ENCODE peak calls at places on chromosomes 12 and 14, in seven cellular contexts. P, S, E, I, N, J and L are unnamed samples.

GRCh38 chr12:67456281-67456918 is 187.2 kb downstream of the CAND1 start:
- DNase-seq in P (no peak), S (no peak), E (peak), I (peak), N (no peak), J (no peak), L (no peak)

GRCh38 chr12:51896236-51896635 is 8.3 kb downstream of the ANKRD33 start:
- DNase-seq in P (no peak), S (no peak), E (no peak), I (no peak), N (no peak), J (no peak), L (no peak)

GRCh38 chr12:113208041-113208934 is 13.0 kb upstream of the TPCN1 start:
- DNase-seq in P (peak), S (no peak), E (peak), I (no peak), N (no peak), J (no peak), L (peak)

GRCh38 chr14:29927596-29928341 is at the start of gene PRKD1:
- DNase-seq in P (no peak), S (no peak), E (peak), I (peak), N (peak), J (peak), L (no peak)

GRCh38 chr14:91035855-91036254 is 24.6 kb downstream of the RPS6KA5 start:
- DNase-seq in P (no peak), S (no peak), E (no peak), I (no peak), N (no peak), J (no peak), L (no peak)

GRCh38 chr14:101503431-101504095 is 57.7 kb upstream of the DIO3 start:
- DNase-seq in P (no peak), S (no peak), E (no peak), I (no peak), N (no peak), J (no peak), L (no peak)

GRCh38 chr12:19431407-19432308 is 7.6 kb upstream of the AEBP2 start:
- DNase-seq in P (no peak), S (no peak), E (peak), I (peak), N (peak), J (peak), L (no peak)

GRCh38 chr14:29637406-29637805 is 290.2 kb downstream of the PRKD1 start:
- DNase-seq in P (no peak), S (no peak), E (peak), I (peak), N (peak), J (no peak), L (no peak)

GRCh38 chr12:501722-502447 is 42.1 kb downstream of the B4GALNT3 start:
- DNase-seq in P (no peak), S (no peak), E (no peak), I (no peak), N (no peak), J (no peak), L (no peak)

GRCh38 chr12:49968431-49968830 is 4.3 kb upstream of the AQP6 start:
- DNase-seq in P (no peak), S (no peak), E (no peak), I (no peak), N (no peak), J (no peak), L (no peak)

GRCh38 chr14:43105305-43105704 is 1401.8 kb downstream of the FSCB start:
- DNase-seq in P (no peak), S (no peak), E (no peak), I (no peak), N (no peak), J (no peak), L (no peak)

GRCh38 chr12:13940466-13940865 is 40.9 kb downstream of the GRIN2B start:
- DNase-seq in P (no peak), S (no peak), E (no peak), I (no peak), N (no peak), J (no peak), L (no peak)

GRCh38 chr12:102900389-102900788 is 16.7 kb downstream of the PAH start:
- DNase-seq in P (no peak), S (no peak), E (no peak), I (no peak), N (no peak), J (no peak), L (no peak)

GRCh38 chr12:12979731-12980259 is 20.3 kb downstream of the HEBP1 start:
- DNase-seq in P (no peak), S (peak), E (peak), I (peak), N (peak), J (no peak), L (no peak)

GRCh38 chr12:110111476-110112334 is 12.5 kb upstream of the IFT81 start:
- DNase-seq in P (no peak), S (no peak), E (no peak), I (no peak), N (no peak), J (no peak), L (no peak)

GRCh38 chr12:49187184-49187583 is 1.7 kb downstream of the TUBA1A start:
- DNase-seq in P (no peak), S (peak), E (peak), I (no peak), N (peak), J (peak), L (no peak)

GRCh38 chr12:127192391-127192790 is 1074.6 kb upstream of the TMEM132C start:
- DNase-seq in P (no peak), S (no peak), E (no peak), I (no peak), N (no peak), J (no peak), L (no peak)

GRCh38 chr12:66409195-66409871 is 107.0 kb downstream of the HELB start:
- DNase-seq in P (peak), S (peak), E (peak), I (peak), N (no peak), J (no peak), L (peak)

GRCh38 chr12:79086546-79086945 is 222.0 kb downstream of the SYT1 start:
- DNase-seq in P (no peak), S (no peak), E (no peak), I (no peak), N (no peak), J (no peak), L (no peak)

GRCh38 chr12:113666223-113666622 is 194.6 kb upstream of the LHX5 start:
- DNase-seq in P (no peak), S (no peak), E (no peak), I (no peak), N (no peak), J (no peak), L (no peak)

GRCh38 chr12:67515679-67516363 is 132.7 kb upstream of the DYRK2 start:
- DNase-seq in P (peak), S (no peak), E (no peak), I (no peak), N (no peak), J (no peak), L (peak)

GRCh38 chr14:77642407-77642806 is 26.0 kb upstream of the SPTLC2 start:
- DNase-seq in P (no peak), S (no peak), E (no peak), I (no peak), N (no peak), J (no peak), L (no peak)

GRCh38 chr14:53042480-53042879 is 91.6 kb upstream of the FERMT2 start:
- DNase-seq in P (no peak), S (no peak), E (peak), I (no peak), N (no peak), J (no peak), L (no peak)

GRCh38 chr12:130127527-130127908 is 34.7 kb upstream of the FZD10 start:
- DNase-seq in P (no peak), S (no peak), E (no peak), I (no peak), N (no peak), J (no peak), L (no peak)

GRCh38 chr14:51310453-51311074 is 70.5 kb downstream of the TMX1 start:
- DNase-seq in P (no peak), S (no peak), E (peak), I (no peak), N (no peak), J (no peak), L (no peak)

GRCh38 chr12:68960162-68960501 is 27.2 kb upstream of the CPM start:
- DNase-seq in P (no peak), S (no peak), E (peak), I (no peak), N (no peak), J (no peak), L (no peak)

GRCh38 chr12:6827437-6827894 is 741 bp upstream of the P3H3 start:
- DNase-seq in P (no peak), S (no peak), E (peak), I (peak), N (peak), J (no peak), L (no peak)

GRCh38 chr14:94172545-94172944 is 1.6 kb upstream of the PPP4R4 start:
- DNase-seq in P (no peak), S (no peak), E (no peak), I (no peak), N (no peak), J (no peak), L (no peak)

GRCh38 chr14:95953111-95953724 is 76.6 kb downstream of the TUNAR start:
- DNase-seq in P (no peak), S (no peak), E (no peak), I (peak), N (no peak), J (no peak), L (no peak)

GRCh38 chr14:52868911-52869611 is 77.7 kb upstream of the GNPNAT1 start:
- DNase-seq in P (no peak), S (no peak), E (no peak), I (no peak), N (no peak), J (no peak), L (no peak)

GRCh38 chr12:13707829-13708228 is 273.6 kb downstream of the GRIN2B start:
- DNase-seq in P (no peak), S (no peak), E (no peak), I (no peak), N (no peak), J (no peak), L (no peak)

GRCh38 chr12:118058227-118058626 is 2.8 kb downstream of the WSB2 start:
- DNase-seq in P (no peak), S (no peak), E (no peak), I (no peak), N (no peak), J (no peak), L (no peak)

GRCh38 chr12:28130625-28131598 is 59.3 kb upstream of the CCDC91 start:
- DNase-seq in P (no peak), S (peak), E (peak), I (peak), N (peak), J (no peak), L (no peak)

GRCh38 chr12:6076776-6077700 is 47.4 kb downstream of the VWF start:
- DNase-seq in P (no peak), S (no peak), E (no peak), I (no peak), N (no peak), J (no peak), L (no peak)

GRCh38 chr12:40970320-40970907 is 217.7 kb upstream of the PDZRN4 start:
- DNase-seq in P (no peak), S (no peak), E (no peak), I (peak), N (no peak), J (no peak), L (no peak)

GRCh38 chr12:50665170-50665569 is 98.7 kb upstream of the ATF1 start:
- DNase-seq in P (no peak), S (no peak), E (no peak), I (no peak), N (no peak), J (no peak), L (no peak)